ENCODE peak calls at places on chromosome 9, in eight cellular contexts. One of them, this sample, is unnamed.

GRCh38 chr9:92947268-92948031 is at the start of gene FGD3:
- DNase-seq in HFF-Myc: no peak
- DNase-seq in mucosa of descending colon: peak
- DNase-seq in AG10803: no peak
- DNase-seq in foreskin fibroblast: peak
- DNase-seq in cardiac fibroblast: no peak
- DNase-seq in colonic mucosa: no peak
- DNase-seq in WTC11: no peak
- DNase-seq in this sample: no peak

GRCh38 chr9:137524597-137525317 is 25.4 kb downstream of the PNPLA7 start:
- DNase-seq in colonic mucosa: no peak
- DNase-seq in WTC11: no peak
- DNase-seq in mucosa of descending colon: no peak
- DNase-seq in foreskin fibroblast: no peak
- DNase-seq in HFF-Myc: no peak
- DNase-seq in cardiac fibroblast: no peak
- DNase-seq in AG10803: no peak
- DNase-seq in this sample: no peak

GRCh38 chr9:79000218-79001002 is 571.4 kb upstream of the TLE4 start:
- DNase-seq in HFF-Myc: no peak
- DNase-seq in AG10803: no peak
- DNase-seq in colonic mucosa: no peak
- DNase-seq in cardiac fibroblast: no peak
- DNase-seq in mucosa of descending colon: no peak
- DNase-seq in WTC11: no peak
- DNase-seq in foreskin fibroblast: no peak
- DNase-seq in this sample: no peak

GRCh38 chr9:89007041-89007440 is 15.8 kb downstream of the S1PR3 start:
- DNase-seq in mucosa of descending colon: no peak
- DNase-seq in HFF-Myc: no peak
- DNase-seq in AG10803: no peak
- DNase-seq in foreskin fibroblast: no peak
- DNase-seq in WTC11: no peak
- DNase-seq in colonic mucosa: peak
- DNase-seq in cardiac fibroblast: no peak
- DNase-seq in this sample: no peak

GRCh38 chr9:134590240-134591081 is 51.1 kb upstream of the COL5A1 start:
- DNase-seq in mucosa of descending colon: no peak
- DNase-seq in colonic mucosa: peak
- DNase-seq in cardiac fibroblast: peak
- DNase-seq in foreskin fibroblast: no peak
- DNase-seq in HFF-Myc: no peak
- DNase-seq in AG10803: no peak
- DNase-seq in WTC11: no peak
- DNase-seq in this sample: no peak

GRCh38 chr9:133204335-133204992 is 4.6 kb downstream of the OBP2B start:
- DNase-seq in WTC11: no peak
- DNase-seq in cardiac fibroblast: no peak
- DNase-seq in foreskin fibroblast: no peak
- DNase-seq in mucosa of descending colon: no peak
- DNase-seq in AG10803: no peak
- DNase-seq in HFF-Myc: no peak
- DNase-seq in colonic mucosa: no peak
- DNase-seq in this sample: no peak

GRCh38 chr9:111926421-111926875 is 29.8 kb downstream of the UGCG start:
- DNase-seq in WTC11: no peak
- DNase-seq in foreskin fibroblast: peak
- DNase-seq in colonic mucosa: peak
- DNase-seq in cardiac fibroblast: peak
- DNase-seq in HFF-Myc: peak
- DNase-seq in AG10803: peak
- DNase-seq in mucosa of descending colon: peak
- DNase-seq in this sample: no peak

GRCh38 chr9:28503573-28503972 is 930.3 kb upstream of the C9orf72 start:
- DNase-seq in foreskin fibroblast: no peak
- DNase-seq in cardiac fibroblast: no peak
- DNase-seq in colonic mucosa: no peak
- DNase-seq in AG10803: no peak
- DNase-seq in mucosa of descending colon: no peak
- DNase-seq in HFF-Myc: no peak
- DNase-seq in WTC11: no peak
- DNase-seq in this sample: no peak

GRCh38 chr9:101421653-101422065 is 13.9 kb downstream of the ALDOB start:
- DNase-seq in cardiac fibroblast: peak
- DNase-seq in HFF-Myc: no peak
- DNase-seq in AG10803: no peak
- DNase-seq in WTC11: no peak
- DNase-seq in foreskin fibroblast: no peak
- DNase-seq in mucosa of descending colon: no peak
- DNase-seq in colonic mucosa: peak
- DNase-seq in this sample: no peak

GRCh38 chr9:110599468-110599867 is 19.9 kb upstream of the SVEP1 start:
- DNase-seq in colonic mucosa: no peak
- DNase-seq in foreskin fibroblast: no peak
- DNase-seq in WTC11: peak
- DNase-seq in AG10803: peak
- DNase-seq in cardiac fibroblast: peak
- DNase-seq in HFF-Myc: no peak
- DNase-seq in mucosa of descending colon: no peak
- DNase-seq in this sample: no peak

GRCh38 chr9:137383453-137384115 is 39.4 kb downstream of the EXD3 start:
- DNase-seq in HFF-Myc: no peak
- DNase-seq in AG10803: no peak
- DNase-seq in foreskin fibroblast: no peak
- DNase-seq in mucosa of descending colon: peak
- DNase-seq in WTC11: peak
- DNase-seq in colonic mucosa: no peak
- DNase-seq in cardiac fibroblast: no peak
- DNase-seq in this sample: no peak

GRCh38 chr9:123087359-123087888 is 54.0 kb downstream of the GPR21 start:
- DNase-seq in colonic mucosa: no peak
- DNase-seq in foreskin fibroblast: no peak
- DNase-seq in WTC11: no peak
- DNase-seq in mucosa of descending colon: no peak
- DNase-seq in AG10803: no peak
- DNase-seq in cardiac fibroblast: no peak
- DNase-seq in HFF-Myc: no peak
- DNase-seq in this sample: no peak

GRCh38 chr9:8365029-8365428 is 565.5 kb upstream of the DMAC1 start:
- DNase-seq in WTC11: no peak
- DNase-seq in HFF-Myc: no peak
- DNase-seq in foreskin fibroblast: peak
- DNase-seq in colonic mucosa: no peak
- DNase-seq in mucosa of descending colon: no peak
- DNase-seq in cardiac fibroblast: peak
- DNase-seq in AG10803: peak
- DNase-seq in this sample: no peak

GRCh38 chr9:83432104-83432627 is 106.0 kb downstream of the FRMD3 start:
- DNase-seq in AG10803: peak
- DNase-seq in HFF-Myc: no peak
- DNase-seq in mucosa of descending colon: peak
- DNase-seq in WTC11: peak
- DNase-seq in foreskin fibroblast: peak
- DNase-seq in cardiac fibroblast: peak
- DNase-seq in colonic mucosa: peak
- DNase-seq in this sample: peak

DNA sequence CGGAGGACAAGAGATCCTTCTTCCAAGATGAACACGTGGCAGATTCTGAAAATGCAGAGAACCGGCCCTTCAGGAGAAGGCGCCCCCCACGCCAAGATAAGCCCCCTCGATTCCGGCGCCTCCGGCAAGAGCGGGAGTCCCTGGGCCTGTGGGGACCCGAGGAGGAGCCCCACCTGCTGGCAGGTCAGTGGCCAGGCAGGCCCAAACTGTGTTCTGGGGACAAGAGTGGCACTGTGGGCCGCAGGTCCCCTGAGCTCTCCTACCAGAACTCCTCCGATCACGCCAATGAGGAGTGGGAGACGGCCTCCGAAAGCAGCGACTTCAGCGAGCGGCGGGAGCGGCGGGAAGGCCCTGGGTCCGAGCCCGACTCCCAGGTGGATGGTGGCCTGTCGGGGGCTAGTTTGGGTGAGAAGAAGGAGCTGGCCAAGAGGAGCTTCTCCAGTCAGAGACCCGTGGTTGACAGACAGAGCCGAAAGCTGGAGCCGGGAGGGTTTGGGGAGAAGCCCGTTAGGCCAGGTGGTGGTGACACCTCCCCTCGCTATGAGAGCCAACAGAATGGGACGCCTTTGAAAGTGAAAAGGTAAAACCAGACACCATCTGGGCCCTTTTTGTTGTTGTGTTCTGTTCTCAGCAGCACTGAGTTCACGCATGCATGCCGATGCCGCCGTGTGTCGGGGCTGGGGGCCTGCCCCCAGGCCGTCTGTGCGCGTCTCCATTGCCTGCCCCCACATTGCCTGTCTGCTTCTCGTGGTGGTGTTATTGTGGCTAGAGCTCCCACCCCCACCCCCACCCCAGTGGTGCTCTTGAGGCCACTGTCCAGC is 26.6 kb upstream of the POMT1 start:
- DNase-seq in mucosa of descending colon: peak
- DNase-seq in AG10803: no peak
- DNase-seq in cardiac fibroblast: no peak
- DNase-seq in HFF-Myc: no peak
- DNase-seq in WTC11: peak
- DNase-seq in foreskin fibroblast: no peak
- DNase-seq in colonic mucosa: no peak
- DNase-seq in this sample: no peak
- TF ChIP-seq CTCF in mucosa of descending colon: no peak
- TF ChIP-seq CTCF in AG10803: peak
- TF ChIP-seq CTCF in cardiac fibroblast: peak
- TF ChIP-seq CTCF in HFF-Myc: peak
- TF ChIP-seq CTCF in WTC11: no peak
- TF ChIP-seq CTCF in foreskin fibroblast: peak
- TF ChIP-seq CTCF in colonic mucosa: no peak
- TF ChIP-seq CTCF in this sample: peak

GRCh38 chr9:98999152-98999525 is 55.4 kb downstream of the COL15A1 start:
- DNase-seq in AG10803: no peak
- DNase-seq in mucosa of descending colon: no peak
- DNase-seq in foreskin fibroblast: no peak
- DNase-seq in WTC11: no peak
- DNase-seq in cardiac fibroblast: no peak
- DNase-seq in colonic mucosa: no peak
- DNase-seq in HFF-Myc: no peak
- DNase-seq in this sample: no peak
- TF ChIP-seq CTCF in AG10803: no peak
- TF ChIP-seq CTCF in mucosa of descending colon: no peak
- TF ChIP-seq CTCF in foreskin fibroblast: no peak
- TF ChIP-seq CTCF in WTC11: peak
- TF ChIP-seq CTCF in cardiac fibroblast: no peak
- TF ChIP-seq CTCF in colonic mucosa: peak
- TF ChIP-seq CTCF in HFF-Myc: no peak
- TF ChIP-seq CTCF in this sample: peak

GRCh38 chr9:37311938-37312730 is 110.4 kb upstream of the GRHPR start:
- DNase-seq in foreskin fibroblast: no peak
- DNase-seq in colonic mucosa: no peak
- DNase-seq in HFF-Myc: no peak
- DNase-seq in AG10803: peak
- DNase-seq in mucosa of descending colon: no peak
- DNase-seq in WTC11: no peak
- DNase-seq in cardiac fibroblast: peak
- DNase-seq in this sample: peak

DNA sequence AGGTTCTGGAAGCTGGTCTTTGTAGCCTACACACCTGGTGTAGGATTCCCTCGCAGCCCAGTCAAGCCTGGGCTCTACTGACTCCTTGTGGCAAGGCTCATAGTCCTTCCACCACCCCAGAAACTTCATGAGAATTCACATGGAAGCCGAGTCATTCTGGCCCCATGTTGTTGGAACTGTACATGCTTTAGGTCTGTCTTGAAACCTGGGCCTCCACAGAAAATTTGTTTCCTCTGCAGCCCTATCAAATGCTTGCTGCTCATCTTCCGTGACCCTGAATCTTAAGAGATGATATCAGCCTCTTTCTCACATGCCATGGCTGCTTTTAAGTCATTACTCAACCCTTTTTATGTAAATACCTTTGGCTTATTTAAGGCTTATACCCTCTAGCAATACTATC is 113.4 kb upstream of the GRHPR start:
- DNase-seq in mucosa of descending colon: no peak
- DNase-seq in colonic mucosa: no peak
- DNase-seq in HFF-Myc: no peak
- DNase-seq in foreskin fibroblast: no peak
- DNase-seq in AG10803: no peak
- DNase-seq in WTC11: peak
- DNase-seq in cardiac fibroblast: peak
- DNase-seq in this sample: peak
- TF ChIP-seq CTCF in mucosa of descending colon: no peak
- TF ChIP-seq CTCF in colonic mucosa: no peak
- TF ChIP-seq CTCF in HFF-Myc: peak
- TF ChIP-seq CTCF in foreskin fibroblast: peak
- TF ChIP-seq CTCF in AG10803: no peak
- TF ChIP-seq CTCF in WTC11: no peak
- TF ChIP-seq CTCF in cardiac fibroblast: peak
- TF ChIP-seq CTCF in this sample: peak

GRCh38 chr9:37036237-37037136 is 2.4 kb upstream of the PAX5 start:
- DNase-seq in mucosa of descending colon: peak
- DNase-seq in cardiac fibroblast: peak
- DNase-seq in HFF-Myc: no peak
- DNase-seq in AG10803: peak
- DNase-seq in foreskin fibroblast: peak
- DNase-seq in WTC11: peak
- DNase-seq in colonic mucosa: peak
- DNase-seq in this sample: no peak
- TF ChIP-seq CTCF in mucosa of descending colon: no peak
- TF ChIP-seq CTCF in cardiac fibroblast: peak
- TF ChIP-seq CTCF in HFF-Myc: no peak
- TF ChIP-seq CTCF in AG10803: no peak
- TF ChIP-seq CTCF in foreskin fibroblast: no peak
- TF ChIP-seq CTCF in WTC11: no peak
- TF ChIP-seq CTCF in colonic mucosa: no peak
- TF ChIP-seq CTCF in this sample: no peak

GRCh38 chr9:6686396-6686795 is 40.9 kb upstream of the GLDC start:
- DNase-seq in colonic mucosa: no peak
- DNase-seq in WTC11: no peak
- DNase-seq in AG10803: peak
- DNase-seq in HFF-Myc: no peak
- DNase-seq in foreskin fibroblast: no peak
- DNase-seq in mucosa of descending colon: no peak
- DNase-seq in cardiac fibroblast: peak
- DNase-seq in this sample: peak
- TF ChIP-seq CTCF in colonic mucosa: no peak
- TF ChIP-seq CTCF in WTC11: no peak
- TF ChIP-seq CTCF in AG10803: peak
- TF ChIP-seq CTCF in HFF-Myc: peak
- TF ChIP-seq CTCF in foreskin fibroblast: no peak
- TF ChIP-seq CTCF in mucosa of descending colon: no peak
- TF ChIP-seq CTCF in cardiac fibroblast: peak
- TF ChIP-seq CTCF in this sample: peak

GRCh38 chr9:125388978-125389377 is 127.4 kb downstream of the GAPVD1 start:
- DNase-seq in HFF-Myc: no peak
- DNase-seq in colonic mucosa: no peak
- DNase-seq in foreskin fibroblast: no peak
- DNase-seq in AG10803: no peak
- DNase-seq in WTC11: no peak
- DNase-seq in cardiac fibroblast: no peak
- DNase-seq in mucosa of descending colon: no peak
- DNase-seq in this sample: no peak
- TF ChIP-seq CTCF in HFF-Myc: no peak
- TF ChIP-seq CTCF in colonic mucosa: no peak
- TF ChIP-seq CTCF in foreskin fibroblast: no peak
- TF ChIP-seq CTCF in AG10803: no peak
- TF ChIP-seq CTCF in WTC11: no peak
- TF ChIP-seq CTCF in cardiac fibroblast: no peak
- TF ChIP-seq CTCF in mucosa of descending colon: no peak
- TF ChIP-seq CTCF in this sample: no peak

This sample was measured in HFFc6.